ENCODE peak calls at places on chromosome 9, in four cellular contexts. One of them, this sample, is unnamed.

GRCh38 chr9:93299418-93300174 is 115.7 kb downstream of the WNK2 start:
- DNase-seq in K562: no peak
- DNase-seq in HepG2: peak
- DNase-seq in GM12878: no peak
- DNase-seq in this sample: peak

GRCh38 chr9:20207161-20207560 is 415.1 kb downstream of the MLLT3 start:
- DNase-seq in GM12878: no peak
- DNase-seq in K562: no peak
- DNase-seq in HepG2: no peak
- DNase-seq in this sample: no peak

GRCh38 chr9:14478175-14479165 is 164.5 kb upstream of the NFIB start:
- DNase-seq in K562: no peak
- DNase-seq in GM12878: no peak
- DNase-seq in HepG2: no peak
- DNase-seq in this sample: no peak

GRCh38 chr9:86854898-86855523 is 92.3 kb downstream of the GAS1 start:
- DNase-seq in HepG2: peak
- DNase-seq in GM12878: no peak
- DNase-seq in K562: no peak
- DNase-seq in this sample: peak

GRCh38 chr9:33718987-33719386 is 76.4 kb upstream of the PRSS3 start:
- DNase-seq in HepG2: no peak
- DNase-seq in K562: no peak
- DNase-seq in GM12878: no peak
- DNase-seq in this sample: no peak

GRCh38 chr9:95736370-95736769 is 139.1 kb upstream of the ERCC6L2 start:
- DNase-seq in K562: peak
- DNase-seq in HepG2: no peak
- DNase-seq in GM12878: no peak
- DNase-seq in this sample: peak

GRCh38 chr9:105299190-105299854 is 54.9 kb downstream of the SLC44A1 start:
- DNase-seq in GM12878: no peak
- DNase-seq in HepG2: peak
- DNase-seq in K562: peak
- DNase-seq in this sample: no peak

GRCh38 chr9:5899292-5899691 is 8.6 kb downstream of the MLANA start:
- DNase-seq in GM12878: no peak
- DNase-seq in K562: no peak
- DNase-seq in HepG2: no peak
- DNase-seq in this sample: no peak

GRCh38 chr9:136565722-136566552 is 20.1 kb upstream of the NOTCH1 start:
- DNase-seq in K562: no peak
- DNase-seq in HepG2: no peak
- DNase-seq in GM12878: no peak
- DNase-seq in this sample: no peak

GRCh38 chr9:134164879-134165278 is 515 bp upstream of the RNU6ATAC start:
- DNase-seq in K562: no peak
- DNase-seq in HepG2: no peak
- DNase-seq in GM12878: no peak
- DNase-seq in this sample: no peak

GRCh38 chr9:134167530-134167931 is 3.2 kb upstream of the RNU6ATAC start:
- DNase-seq in GM12878: no peak
- DNase-seq in K562: no peak
- DNase-seq in HepG2: no peak
- DNase-seq in this sample: no peak

GRCh38 chr9:134166374-134166773 is 2.0 kb upstream of the RNU6ATAC start:
- DNase-seq in GM12878: no peak
- DNase-seq in HepG2: no peak
- DNase-seq in K562: no peak
- DNase-seq in this sample: no peak

GRCh38 chr9:134163374-134164196 is 779 bp downstream of the RNU6ATAC start:
- DNase-seq in HepG2: no peak
- DNase-seq in K562: no peak
- DNase-seq in GM12878: no peak
- DNase-seq in this sample: peak

DNA sequence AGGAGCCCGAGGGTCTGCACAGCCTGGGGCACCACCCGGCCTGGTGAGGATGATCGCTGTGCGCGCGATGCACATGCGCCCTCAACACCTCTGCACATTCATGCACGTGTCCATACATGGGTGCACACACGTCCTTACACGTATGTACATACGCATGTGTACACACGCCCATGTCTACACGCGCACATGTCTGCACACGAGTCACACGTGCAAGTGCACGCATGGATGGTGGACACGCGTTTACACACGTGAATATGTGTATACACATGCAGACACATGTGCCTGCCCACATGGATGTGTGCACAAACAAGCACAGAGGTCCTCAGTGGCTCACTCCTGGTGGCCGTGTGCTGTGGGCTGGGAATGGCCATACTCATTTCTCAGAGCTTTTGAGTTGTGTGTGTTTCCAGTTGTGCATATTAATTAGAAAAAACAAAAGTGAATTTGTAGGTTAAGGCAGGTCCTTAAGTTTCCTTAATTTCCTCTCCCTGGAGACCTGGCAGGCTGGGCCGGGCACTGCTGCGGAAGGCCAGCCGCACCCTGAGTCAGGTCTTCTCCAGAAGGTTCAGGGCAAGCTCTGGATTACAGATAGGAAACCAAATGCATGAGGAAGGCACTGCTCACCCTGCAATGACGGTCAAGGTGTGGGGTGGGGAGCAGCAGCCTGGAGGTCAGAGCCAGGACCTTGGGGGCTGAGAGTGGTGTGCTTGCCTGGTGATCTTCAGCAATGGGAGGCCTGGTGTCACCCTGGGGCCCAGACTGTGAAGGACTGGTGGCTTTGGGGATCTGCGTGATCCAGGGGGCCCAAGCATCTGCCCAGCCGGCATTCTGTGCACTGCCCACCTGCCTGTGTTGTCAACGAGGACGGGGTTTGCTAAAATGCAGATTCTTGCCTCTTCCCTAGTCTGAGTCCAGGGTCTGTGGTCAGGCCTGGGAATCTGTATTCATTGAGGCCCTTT is 1.3 kb upstream of the RNU6ATAC start:
- DNase-seq in HepG2: no peak
- DNase-seq in K562: peak
- DNase-seq in GM12878: no peak
- DNase-seq in this sample: no peak
- TF ChIP-seq TARDBP in HepG2: no peak
- TF ChIP-seq TARDBP in K562: no peak
- TF ChIP-seq TARDBP in GM12878: no peak
- TF ChIP-seq TARDBP in this sample: no peak

GRCh38 chr9:100575765-100576368 is 2.0 kb upstream of the CAVIN4 start:
- DNase-seq in HepG2: no peak
- DNase-seq in K562: no peak
- DNase-seq in GM12878: no peak
- DNase-seq in this sample: no peak
- TF ChIP-seq TARDBP in HepG2: no peak
- TF ChIP-seq TARDBP in K562: no peak
- TF ChIP-seq TARDBP in GM12878: no peak
- TF ChIP-seq TARDBP in this sample: no peak

GRCh38 chr9:128180001-128180400 is 11.4 kb downstream of the CIZ1 start:
- DNase-seq in K562: no peak
- DNase-seq in GM12878: no peak
- DNase-seq in HepG2: no peak
- DNase-seq in this sample: no peak

GRCh38 chr9:128178806-128179431 is 12.5 kb downstream of the CIZ1 start:
- DNase-seq in HepG2: no peak
- DNase-seq in K562: no peak
- DNase-seq in GM12878: no peak
- DNase-seq in this sample: no peak

GRCh38 chr9:128180447-128180846 is 10.9 kb downstream of the CIZ1 start:
- DNase-seq in HepG2: no peak
- DNase-seq in K562: no peak
- DNase-seq in GM12878: no peak
- DNase-seq in this sample: no peak

GRCh38 chr9:128185979-128186965 is 5.1 kb downstream of the CIZ1 start:
- DNase-seq in HepG2: no peak
- DNase-seq in K562: peak
- DNase-seq in GM12878: no peak
- DNase-seq in this sample: no peak

DNA sequence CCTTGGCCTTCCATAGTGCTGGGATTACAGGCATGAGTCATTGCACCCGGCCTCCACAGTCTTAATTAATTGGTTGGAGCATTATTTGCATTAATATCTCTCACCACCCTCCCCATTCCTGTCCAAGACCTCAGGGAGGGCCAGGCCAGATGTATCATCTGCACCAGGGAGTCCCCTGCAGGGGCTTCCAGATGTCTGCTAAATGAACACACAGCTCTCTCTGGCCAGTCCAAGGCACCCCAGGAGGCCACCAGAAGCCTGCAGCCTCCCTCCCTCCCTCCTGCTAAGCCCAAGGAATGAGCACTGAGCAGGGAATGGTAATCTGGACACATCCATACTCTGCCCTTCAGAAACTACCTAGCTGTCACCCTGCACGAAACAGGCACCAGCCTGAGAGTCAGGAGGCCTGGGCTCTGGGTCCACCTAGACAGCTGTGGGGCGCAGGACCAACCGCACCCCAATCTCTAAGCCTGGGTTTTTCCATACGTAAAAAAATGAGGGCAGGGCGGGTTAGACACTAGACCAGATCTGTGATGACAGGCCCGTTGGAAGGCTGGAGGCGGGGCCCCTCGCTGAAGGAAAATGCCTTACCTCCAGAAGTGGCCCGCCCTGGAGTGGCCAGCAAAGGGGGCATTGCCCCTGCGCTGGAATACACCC is 8.4 kb downstream of the CIZ1 start:
- DNase-seq in HepG2: no peak
- DNase-seq in GM12878: no peak
- DNase-seq in K562: no peak
- DNase-seq in this sample: no peak
- TF ChIP-seq TARDBP in HepG2: no peak
- TF ChIP-seq TARDBP in GM12878: no peak
- TF ChIP-seq TARDBP in K562: no peak
- TF ChIP-seq TARDBP in this sample: no peak

GRCh38 chr9:125142560-125143376 is 560 bp downstream of the SCAI start:
- DNase-seq in HepG2: no peak
- DNase-seq in K562: no peak
- DNase-seq in GM12878: no peak
- DNase-seq in this sample: no peak
- TF ChIP-seq TARDBP in HepG2: no peak
- TF ChIP-seq TARDBP in K562: no peak
- TF ChIP-seq TARDBP in GM12878: no peak
- TF ChIP-seq TARDBP in this sample: no peak